ENCODE peak calls at places on chromosomes 2 and 18, in seven cellular contexts. X is lower lobe of right lung, E is endothelial cell of umbilical vein, T is HCT116, Q is psoas muscle, K is suprapubic skin, N is ovary. I is an unnamed sample.

GRCh38 chr18:12885500-12885899 is 1.5 kb upstream of the PTPN2 start:
- DNase-seq in N (no peak), Q (no peak), T (no peak), K (no peak), X (no peak), E (no peak), I (no peak)

GRCh38 chr18:55100817-55101457 is 141.7 kb upstream of the CCDC68 start:
- DNase-seq in Q (no peak), N (no peak), E (peak; percentile 64), K (no peak), X (no peak), T (peak; percentile 12), I (no peak)

GRCh38 chr18:49340446-49340845 is 120.0 kb downstream of the DYM start:
- DNase-seq in E (no peak), K (no peak), N (no peak), Q (no peak), X (no peak), T (no peak), I (no peak)

GRCh38 chr2:230682546-230682945 is 30.1 kb upstream of the CAB39 start:
- DNase-seq in E (no peak), X (no peak), N (no peak), T (no peak), K (no peak), Q (no peak), I (no peak)

GRCh38 chr2:158221055-158222021 is 119.7 kb downstream of the UPP2 start:
- DNase-seq in Q (no peak), T (no peak), K (no peak), N (no peak), X (no peak), E (no peak), I (no peak)

GRCh38 chr18:68402784-68403183 is 312.1 kb downstream of the TMX3 start:
- DNase-seq in K (no peak), X (no peak), E (no peak), N (no peak), Q (no peak), T (no peak), I (no peak)

GRCh38 chr2:234571620-234572407 is 74.9 kb upstream of the ARL4C start:
- DNase-seq in N (no peak), T (no peak), K (no peak), Q (no peak), X (no peak), E (no peak), I (no peak)

GRCh38 chr2:46812381-46813024 is 103.1 kb downstream of the MCFD2 start:
- DNase-seq in N (peak; percentile 73), Q (peak; percentile 82), T (no peak), E (peak; percentile 54), X (no peak), K (peak; percentile 91), I (peak; percentile 39)

GRCh38 chr18:21980744-21981143 is 188.6 kb upstream of the GATA6 start:
- DNase-seq in Q (no peak), T (no peak), X (no peak), N (no peak), K (no peak), E (no peak), I (no peak)

GRCh38 chr18:45864081-45864480 is 38.6 kb downstream of the SIGLEC15 start:
- DNase-seq in X (no peak), Q (no peak), E (no peak), T (no peak), K (no peak), N (no peak), I (no peak)

GRCh38 chr2:218257390-218257981 is 3.3 kb upstream of the GPBAR1 start:
- DNase-seq in N (no peak), X (peak; percentile 51), K (peak; percentile 64), E (peak; percentile 24), Q (no peak), T (peak; percentile 35), I (peak; percentile 47)

GRCh38 chr18:13427354-13427753 is 208.8 kb downstream of the LDLRAD4 start:
- DNase-seq in E (peak; percentile 93), Q (no peak), X (no peak), K (no peak), T (no peak), N (no peak), I (peak; percentile 23)

GRCh38 chr18:44309185-44309584 is 371.5 kb upstream of the SETBP1 start:
- DNase-seq in E (peak; percentile 80), K (no peak), T (no peak), N (no peak), X (no peak), Q (no peak), I (no peak)

GRCh38 chr18:993560-993959 is 88.9 kb downstream of the ADCYAP1 start:
- DNase-seq in K (no peak), T (no peak), Q (no peak), X (no peak), N (no peak), E (no peak), I (no peak)

GRCh38 chr2:232276739-232277313 is 101.7 kb upstream of the ALPP start:
- DNase-seq in T (no peak), Q (no peak), E (no peak), K (no peak), X (no peak), N (no peak), I (no peak)

GRCh38 chr2:181123798-181124217 is 143.4 kb downstream of the UBE2E3 start:
- DNase-seq in T (no peak), N (no peak), X (no peak), E (peak; percentile 45), Q (no peak), K (no peak), I (no peak)

GRCh38 chr18:29378739-29379138 is 1201.8 kb upstream of the CDH2 start:
- DNase-seq in T (no peak), E (no peak), K (no peak), N (no peak), Q (no peak), X (no peak), I (no peak)

GRCh38 chr2:170714156-170715061 is 728 bp upstream of the SP5 start:
- DNase-seq in T (no peak), X (peak; percentile 70), N (peak; percentile 31), E (no peak), Q (peak; percentile 25), K (peak; percentile 81), I (peak; percentile 61)

GRCh38 chr2:196322963-196323810 is 151.8 kb upstream of the STK17B start:
- DNase-seq in Q (no peak), N (no peak), X (no peak), E (no peak), K (no peak), T (no peak), I (no peak)

DNA sequence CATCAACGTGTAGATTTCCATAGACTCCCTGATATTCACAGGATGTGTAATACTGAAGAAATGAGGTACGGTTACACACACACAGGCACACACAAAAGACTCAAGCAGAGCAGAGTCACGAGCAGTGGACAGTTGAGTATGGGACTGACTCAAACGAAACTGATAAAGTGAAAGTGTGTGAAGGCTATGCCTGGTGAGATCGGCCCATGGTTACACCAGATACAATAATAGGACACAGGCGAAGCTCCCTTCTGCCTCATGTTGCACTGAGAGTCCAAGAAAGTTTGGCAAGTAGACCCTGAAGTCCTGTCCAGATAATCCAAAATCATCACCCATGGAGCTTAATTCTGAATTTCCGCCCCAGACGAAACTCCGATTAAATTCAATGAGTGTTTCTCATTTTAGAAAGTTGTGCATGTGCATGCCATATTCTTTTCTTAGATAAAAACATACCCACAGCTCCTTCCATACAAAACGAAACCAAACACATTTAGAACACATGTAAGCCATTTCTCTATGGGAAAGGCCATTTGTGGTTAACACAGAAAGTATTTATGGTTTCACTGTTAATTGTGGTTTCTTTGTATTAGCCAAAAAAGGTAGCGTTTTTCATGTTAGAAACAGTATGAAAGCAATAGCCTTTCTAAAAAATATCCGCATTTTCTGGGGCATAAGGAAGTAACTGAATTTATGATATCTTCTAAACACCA is 567.7 kb downstream of the PLCL1 start:
- DNase-seq in T (no peak), N (no peak), X (no peak), Q (no peak), E (no peak), K (no peak), I (no peak)
- H3K36me3 ChIP-seq in T (no peaks in the 10 kb centered on the region), N (no peaks in the 10 kb centered on the region), X (no peaks in the 10 kb centered on the region), Q (no peaks in the 10 kb centered on the region), E (no peaks in the 10 kb centered on the region), K (no peaks in the 10 kb centered on the region), I (no peaks in the 10 kb centered on the region)

GRCh38 chr18:79786304-79786703 is 11.4 kb upstream of the KCNG2 start:
- DNase-seq in Q (no peak), E (no peak), K (no peak), T (no peak), X (peak; percentile 11), N (no peak), I (no peak)

GRCh38 chr18:79784965-79785770 is 12.6 kb upstream of the KCNG2 start:
- DNase-seq in X (peak; percentile 41), N (no peak), Q (no peak), E (no peak), K (no peak), T (no peak), I (no peak)

GRCh38 chr18:79786781-79787526 is 10.8 kb upstream of the KCNG2 start:
- DNase-seq in E (no peak), K (no peak), Q (no peak), X (peak; percentile 35), T (no peak), N (no peak), I (no peak)

GRCh38 chr18:79784071-79784913 is 13.4 kb upstream of the KCNG2 start:
- DNase-seq in K (no peak), Q (no peak), E (no peak), T (no peak), N (no peak), X (peak; percentile 31), I (no peak)

DNA sequence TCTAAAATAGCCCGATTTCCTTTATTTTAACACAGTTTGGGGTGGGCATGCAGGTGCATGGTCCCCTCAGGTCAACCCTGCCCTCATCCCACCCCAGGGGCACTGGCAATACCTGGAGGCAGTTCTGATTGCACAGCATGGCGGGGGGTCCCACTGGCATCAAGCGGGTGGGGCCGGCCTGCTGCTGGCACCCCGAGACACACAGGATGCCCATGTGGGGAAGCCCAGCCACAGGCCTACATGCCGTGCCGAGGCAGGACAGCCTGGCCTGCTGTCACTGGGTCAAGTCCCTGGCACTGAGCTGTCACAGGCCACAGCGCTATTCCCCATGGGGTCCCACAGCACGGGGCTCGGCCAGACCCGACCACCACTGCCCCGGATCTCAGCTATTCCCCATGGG is 11.9 kb upstream of the KCNG2 start:
- DNase-seq in T (no peak), N (no peak), Q (no peak), X (peak; percentile 46), E (no peak), K (no peak), I (no peak)
- H3K9me3 ChIP-seq in T (no peaks in the 10 kb centered on the region), N (no peaks in the 10 kb centered on the region), Q (no peaks in the 10 kb centered on the region), X (no peaks in the 10 kb centered on the region), E (no peaks in the 10 kb centered on the region), K (no peaks in the 10 kb centered on the region), I (no peaks in the 10 kb centered on the region)

DNA sequence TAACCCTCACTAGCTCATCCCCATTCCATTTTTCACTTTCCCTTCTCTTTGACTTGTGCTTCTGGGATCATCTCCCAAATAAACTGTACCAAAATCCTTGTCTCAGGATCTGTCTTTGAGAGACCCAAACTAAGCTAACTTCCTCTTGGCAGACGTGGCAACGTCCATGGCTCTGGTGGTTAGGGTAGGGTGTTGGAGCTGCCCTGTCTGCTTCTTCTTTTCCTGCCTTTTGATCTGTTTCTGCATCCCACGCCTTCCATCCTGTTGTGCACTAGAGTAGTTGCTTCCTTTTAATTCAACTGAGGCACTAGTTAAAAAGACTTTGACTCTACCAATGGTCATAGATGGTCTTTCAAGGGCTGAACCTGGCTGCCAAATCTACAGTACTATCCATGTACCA is 5.5 kb upstream of the MAP4K4 start:
- DNase-seq in Q (no peak), X (no peak), T (no peak), N (no peak), E (no peak), K (no peak), I (no peak)
- H3K27ac ChIP-seq in Q (no peak overlapping the region), X (no peak overlapping the region), T (no peak overlapping the region), N (no peak overlapping the region), E (no peak overlapping the region), K (no peak overlapping the region), I (no peak overlapping the region)

GRCh38 chr2:239164281-239164871 is 236.4 kb downstream of the HDAC4 start:
- DNase-seq in E (no peak), T (no peak), N (no peak), K (peak; percentile 64), Q (peak; percentile 5), X (peak; percentile 51), I (no peak)
- H3K36me3 ChIP-seq in E (no peaks in the 10 kb centered on the region), T (peaks cover 2% of the 10 kb centered on the region), N (no peaks in the 10 kb centered on the region), K (peaks cover 61% of the 10 kb centered on the region), Q (peaks cover 89% of the 10 kb centered on the region), X (peaks cover 52% of the 10 kb centered on the region), I (no peaks in the 10 kb centered on the region)